ENCODE peak calls at places on chromosomes 3 and 15, in nine cellular contexts. E is RCC 7860, M is pulmonary artery endothelial cell, B is brain pericyte, H is hypothalamus, D is RWPE1, I is LoVo, R is kidney tubule cell, V is amygdala. J is an unnamed sample.
A peak's percentile ranks its signal among the peaks of the same experiment; 100 is the strongest.

GRCh38 chr3:129413687-129414506 is 14.5 kb downstream of the EFCAB12 start:
- DNase-seq in E (peak; percentile 80), M (no peak), B (peak; percentile 41), H (no peak), D (no peak), I (peak; percentile 57), R (peak; percentile 92), V (no peak), J (no peak)

GRCh38 chr15:50786871-50787270 is 21.4 kb upstream of the SPPL2A start:
- DNase-seq in E (no peak), M (no peak), B (no peak), H (no peak), D (no peak), I (no peak), R (peak; percentile 54), V (no peak), J (no peak)

GRCh38 chr3:186012137-186012536 is 74.3 kb upstream of the TRA2B start:
- DNase-seq in E (no peak), M (no peak), B (no peak), H (no peak), D (no peak), I (no peak), R (no peak), V (no peak), J (no peak)

GRCh38 chr15:55909036-55909811 is 84.2 kb downstream of the NEDD4 start:
- DNase-seq in E (peak; percentile 84), M (no peak), B (no peak), H (no peak), D (peak; percentile 16), I (no peak), R (peak; percentile 87), V (no peak), J (no peak)

GRCh38 chr15:87224409-87224808 is 1032.1 kb downstream of the NTRK3 start:
- DNase-seq in E (peak; percentile 18), M (no peak), B (no peak), H (no peak), D (no peak), I (no peak), R (no peak), V (no peak), J (no peak)

GRCh38 chr3:191136347-191136746 is 62.7 kb upstream of the OSTN start:
- DNase-seq in E (no peak), M (peak; percentile 10), B (no peak), H (no peak), D (no peak), I (no peak), R (peak; percentile 12), V (no peak), J (no peak)

GRCh38 chr3:94176886-94177285 is 114.0 kb downstream of the NSUN3 start:
- DNase-seq in E (no peak), M (no peak), B (no peak), H (no peak), D (no peak), I (no peak), R (no peak), V (no peak), J (no peak)

GRCh38 chr15:25087137-25087536 is 132.3 kb downstream of the SNRPN start:
- DNase-seq in E (no peak), M (no peak), B (no peak), H (no peak), D (no peak), I (no peak), R (no peak), V (no peak), J (no peak)

GRCh38 chr3:81395739-81396138 is 365.7 kb downstream of the GBE1 start:
- DNase-seq in E (no peak), M (no peak), B (no peak), H (no peak), D (no peak), I (no peak), R (no peak), V (no peak), J (no peak)

GRCh38 chr3:131216801-131217200 is 164.8 kb upstream of the NUDT16 start:
- DNase-seq in E (peak; percentile 96), M (peak; percentile 4), B (no peak), H (no peak), D (peak; percentile 34), I (peak; percentile 86), R (peak; percentile 95), V (no peak), J (no peak)

GRCh38 chr3:126456211-126456610 is 19.5 kb downstream of the ZXDC start:
- DNase-seq in E (no peak), M (no peak), B (no peak), H (no peak), D (no peak), I (no peak), R (no peak), V (no peak), J (no peak)

GRCh38 chr3:28053759-28054158 is 187.7 kb upstream of the CMC1 start:
- DNase-seq in E (peak; percentile 77), M (no peak), B (no peak), H (no peak), D (peak; percentile 73), I (peak; percentile 55), R (peak; percentile 63), V (no peak), J (no peak)

GRCh38 chr3:26307192-26307591 is 315.4 kb upstream of the LRRC3B start:
- DNase-seq in E (no peak), M (no peak), B (no peak), H (no peak), D (no peak), I (no peak), R (no peak), V (no peak), J (no peak)